ENCODE peak calls at places on chromosomes 12 and 14, in nine cellular contexts. P is immature natural killer cell; J is activated effector memory CD4-positive, alpha-beta T cell treated with anti-CD3 and anti-CD28 coated beads, Interleukin-2, amount 50 U/mL, for 16 hours; G is NCI-H2171 treated with DMSO at 0.1 percent for 48 hours; L is progenitor cell of endocrine pancreas; U is tibial artery; T is NCI-H774; B is mesothelial cell of epicardium; S is NCI-H1436. N is an unnamed sample.
A peak's percentile ranks its signal among the peaks of the same experiment; 100 is the strongest.

GRCh38 chr12:75706786-75707605 is 195.6 kb upstream of the KRR1 start:
- DNase-seq in T (no peak), U (no peak), J (no peak), G (peak; percentile 83), S (no peak), B (no peak), L (no peak), P (no peak), N (no peak)

GRCh38 chr14:97618917-97619690 is 821.9 kb downstream of the VRK1 start:
- DNase-seq in P (no peak), S (no peak), B (no peak), U (no peak), J (no peak), L (no peak), G (no peak), T (no peak), N (no peak)

GRCh38 chr12:2877047-2877958 is at the start of the genes FOXM1 and RHNO1:
- DNase-seq in B (peak; percentile 87), S (peak; percentile 79), T (peak; percentile 90), P (peak; percentile 89), J (peak; percentile 97), U (peak; percentile 94), L (peak; percentile 98), G (peak; percentile 81), N (peak; percentile 92)

GRCh38 chr14:68075382-68076029 is 255.9 kb downstream of the RAD51B start:
- DNase-seq in S (no peak), L (no peak), J (no peak), U (no peak), T (no peak), G (no peak), B (no peak), P (no peak), N (no peak)

GRCh38 chr12:114064497-114064896 is 98.4 kb upstream of the RBM19 start:
- DNase-seq in B (no peak), J (no peak), G (no peak), L (no peak), P (no peak), T (no peak), U (no peak), S (no peak), N (no peak)

GRCh38 chr12:88726806-88727722 is 146.8 kb upstream of the KITLG start:
- DNase-seq in U (no peak), B (no peak), S (no peak), J (no peak), T (no peak), G (no peak), P (no peak), L (no peak), N (no peak)

GRCh38 chr12:6285063-6285477 is 25.4 kb upstream of the PLEKHG6 start:
- DNase-seq in U (no peak), T (peak; percentile 65), S (peak; percentile 23), L (peak; percentile 79), G (peak; percentile 97), B (peak; percentile 40), J (peak; percentile 83), P (peak; percentile 55), N (no peak)

GRCh38 chr14:91606851-91607250 is 96.7 kb upstream of the PPP4R3A start:
- DNase-seq in P (no peak), J (no peak), B (no peak), T (no peak), U (no peak), S (no peak), L (no peak), G (no peak), N (no peak)

GRCh38 chr12:29516431-29516875 is 19.0 kb upstream of the OVCH1 start:
- DNase-seq in T (no peak), U (no peak), S (no peak), P (no peak), L (no peak), G (no peak), J (no peak), B (no peak), N (no peak)

GRCh38 chr12:12384601-12385321 is 27.9 kb downstream of the BORCS5 start:
- DNase-seq in P (peak; percentile 71), L (no peak), J (peak; percentile 65), S (no peak), U (no peak), T (no peak), G (no peak), B (no peak), N (no peak)

N was measured in type B pancreatic cell.